ENCODE peak calls at places on chromosomes 13 and 19, in six cellular contexts. L is GM23338, D is hepatocyte, O is PC-3, B is GM23248, T is HCT116. N is an unnamed sample. For H3K9me2, the result is how much of the 10 kb centered on the place peaks cover.

GRCh38 chr13:37788346-37788745 is 81.2 kb downstream of the TRPC4 start:
- DNase-seq in L (no peak), D (no peak), O (no peak), B (no peak), T (no peak), N (no peak)

GRCh38 chr19:56177564-56178243 is 1.9 kb downstream of the GALP start:
- DNase-seq in L (no peak), D (no peak), O (no peak), B (no peak), T (no peak), N (no peak)

GRCh38 chr19:6744381-6745288 is 5.2 kb downstream of the TRIP10 start:
- DNase-seq in L (no peak), D (peak), O (peak), B (peak), T (no peak), N (no peak)

GRCh38 chr19:34034318-34034846 is 137.9 kb upstream of the LSM14A start:
- DNase-seq in L (no peak), D (no peak), O (peak), B (no peak), T (no peak), N (no peak)

GRCh38 chr13:114127473-114128347 is 4.7 kb downstream of the RASA3 start:
- DNase-seq in L (no peak), D (no peak), O (no peak), B (no peak), T (no peak), N (no peak)

GRCh38 chr13:20716951-20717350 is 13.5 kb downstream of the IL17D start:
- DNase-seq in L (peak), D (no peak), O (no peak), B (no peak), T (no peak), N (no peak)

GRCh38 chr19:46759817-46760333 is 13.6 kb upstream of the STRN4 start:
- DNase-seq in L (peak), D (no peak), O (no peak), B (peak), T (no peak), N (no peak)

GRCh38 chr13:108496364-108497215 is 132.8 kb upstream of the MYO16 start:
- DNase-seq in L (peak), D (peak), O (no peak), B (no peak), T (no peak), N (no peak)

GRCh38 chr19:50485284-50485955 is 8.8 kb upstream of the GARIN5A start:
- DNase-seq in L (no peak), D (no peak), O (no peak), B (no peak), T (no peak), N (no peak)

GRCh38 chr19:737591-738093 is 13.3 kb upstream of the MISP start:
- DNase-seq in L (peak), D (peak), O (peak), B (peak), T (no peak), N (peak)

GRCh38 chr13:42001580-42001979 is 40.7 kb upstream of the VWA8 start:
- DNase-seq in L (peak), D (peak), O (peak), B (peak), T (no peak), N (no peak)

GRCh38 chr13:113258655-113259054 is 38.4 kb upstream of the LAMP1 start:
- DNase-seq in L (no peak), D (no peak), O (no peak), B (no peak), T (no peak), N (no peak)

GRCh38 chr19:6617374-6617773 is 26.4 kb upstream of the CD70 start:
- DNase-seq in L (no peak), D (no peak), O (no peak), B (no peak), T (no peak), N (no peak)

GRCh38 chr19:18795540-18795939 is 4.4 kb upstream of the COMP start:
- DNase-seq in L (peak), D (peak), O (no peak), B (peak), T (no peak), N (no peak)

GRCh38 chr19:23286477-23286876 is 36.3 kb upstream of the ZNF724 start:
- DNase-seq in L (peak), D (no peak), O (no peak), B (no peak), T (no peak), N (no peak)

GRCh38 chr19:4009990-4010807 is 2.7 kb downstream of the PIAS4 start:
- DNase-seq in L (no peak), D (peak), O (no peak), B (peak), T (no peak), N (no peak)

GRCh38 chr13:45055198-45055901 is 65.0 kb upstream of the GTF2F2 start:
- DNase-seq in L (no peak), D (peak), O (peak), B (peak), T (peak), N (no peak)

GRCh38 chr13:88932950-88933349 is 1261.8 kb downstream of the SLITRK5 start:
- DNase-seq in L (no peak), D (no peak), O (no peak), B (no peak), T (no peak), N (peak)

GRCh38 chr19:45162464-45163143 is 1.8 kb upstream of the NKPD1 start:
- DNase-seq in L (no peak), D (no peak), O (no peak), B (no peak), T (no peak), N (no peak)

GRCh38 chr13:76737526-76737925 is 148.7 kb downstream of the KCTD12 start:
- DNase-seq in L (no peak), D (no peak), O (no peak), B (no peak), T (no peak), N (no peak)

GRCh38 chr19:6185825-6186193 is 50.3 kb downstream of the ACSBG2 start:
- DNase-seq in L (no peak), D (no peak), O (no peak), B (no peak), T (no peak), N (no peak)

GRCh38 chr13:92547256-92547655 is 679.4 kb upstream of the GPC6 start:
- DNase-seq in L (no peak), D (no peak), O (peak), B (no peak), T (no peak), N (no peak)

GRCh38 chr13:64130170-64130569 is 2714.5 kb upstream of the PCDH20 start:
- DNase-seq in L (no peak), D (no peak), O (no peak), B (no peak), T (no peak), N (no peak)

GRCh38 chr13:66665991-66666390 is 564.1 kb downstream of the PCDH9 start:
- DNase-seq in L (peak), D (peak), O (peak), B (peak), T (no peak), N (no peak)

GRCh38 chr19:18607222-18608101 is 863 bp upstream of the CRLF1 start:
- DNase-seq in L (peak), D (no peak), O (no peak), B (peak), T (no peak), N (no peak)

GRCh38 chr13:38670627-38671026 is 16.2 kb upstream of the FREM2 start:
- DNase-seq in L (no peak), D (no peak), O (no peak), B (peak), T (no peak), N (no peak)

GRCh38 chr19:29371766-29372415 is 153.9 kb upstream of the VSTM2B start:
- DNase-seq in L (no peak), D (no peak), O (no peak), B (no peak), T (no peak), N (no peak)

GRCh38 chr19:17243854-17244617 is 1.7 kb downstream of the NR2F6 start:
- DNase-seq in L (peak), D (peak), O (peak), B (peak), T (no peak), N (no peak)

GRCh38 chr13:66994097-66994496 is 236.0 kb downstream of the PCDH9 start:
- DNase-seq in L (peak), D (peak), O (no peak), B (peak), T (no peak), N (peak)

GRCh38 chr13:113161433-113161832 is 3.0 kb downstream of the PROZ start:
- DNase-seq in L (no peak), D (no peak), O (no peak), B (no peak), T (no peak), N (no peak)

GRCh38 chr19:6503407-6504201 is 1.5 kb upstream of the TUBB4A start:
- DNase-seq in L (no peak), D (no peak), O (no peak), B (no peak), T (no peak), N (no peak)

GRCh38 chr19:55451522-55452380 is 8.7 kb upstream of the SHISA7 start:
- DNase-seq in L (no peak), D (no peak), O (no peak), B (peak), T (no peak), N (no peak)

GRCh38 chr13:113794086-113794485 is 35.1 kb downstream of the TMEM255B start:
- DNase-seq in L (no peak), D (no peak), O (no peak), B (no peak), T (no peak), N (no peak)

GRCh38 chr13:36997716-36998427 is 1.3 kb downstream of the ALG5 start:
- DNase-seq in L (no peak), D (no peak), O (no peak), B (peak), T (no peak), N (no peak)

DNA sequence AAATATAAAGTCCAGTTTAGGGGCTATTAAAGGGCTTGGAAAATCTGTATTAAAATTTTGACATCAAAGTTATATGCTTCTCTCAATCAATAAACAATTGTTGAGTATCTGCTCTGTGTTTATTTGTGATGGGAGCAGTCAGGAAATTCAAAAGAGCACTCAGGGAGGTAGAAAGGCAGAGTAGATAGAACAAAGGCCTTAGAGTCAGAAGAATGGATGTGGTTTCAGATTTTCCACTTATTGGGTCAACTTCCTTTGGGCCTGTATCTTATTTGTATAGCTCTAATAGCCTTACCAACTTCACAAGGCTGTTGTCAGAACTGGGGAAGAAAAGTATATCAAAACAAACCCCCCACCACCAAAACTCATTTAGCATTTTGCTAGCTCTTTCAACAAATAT is 302.6 kb downstream of the SPRY2 start:
- DNase-seq in L (no peak), D (no peak), O (no peak), B (no peak), T (no peak), N (no peak)
- TF ChIP-seq EZH2phosphoT487 in L (no peak), D (no peak), O (no peak), B (no peak), T (no peak), N (no peak)

DNA sequence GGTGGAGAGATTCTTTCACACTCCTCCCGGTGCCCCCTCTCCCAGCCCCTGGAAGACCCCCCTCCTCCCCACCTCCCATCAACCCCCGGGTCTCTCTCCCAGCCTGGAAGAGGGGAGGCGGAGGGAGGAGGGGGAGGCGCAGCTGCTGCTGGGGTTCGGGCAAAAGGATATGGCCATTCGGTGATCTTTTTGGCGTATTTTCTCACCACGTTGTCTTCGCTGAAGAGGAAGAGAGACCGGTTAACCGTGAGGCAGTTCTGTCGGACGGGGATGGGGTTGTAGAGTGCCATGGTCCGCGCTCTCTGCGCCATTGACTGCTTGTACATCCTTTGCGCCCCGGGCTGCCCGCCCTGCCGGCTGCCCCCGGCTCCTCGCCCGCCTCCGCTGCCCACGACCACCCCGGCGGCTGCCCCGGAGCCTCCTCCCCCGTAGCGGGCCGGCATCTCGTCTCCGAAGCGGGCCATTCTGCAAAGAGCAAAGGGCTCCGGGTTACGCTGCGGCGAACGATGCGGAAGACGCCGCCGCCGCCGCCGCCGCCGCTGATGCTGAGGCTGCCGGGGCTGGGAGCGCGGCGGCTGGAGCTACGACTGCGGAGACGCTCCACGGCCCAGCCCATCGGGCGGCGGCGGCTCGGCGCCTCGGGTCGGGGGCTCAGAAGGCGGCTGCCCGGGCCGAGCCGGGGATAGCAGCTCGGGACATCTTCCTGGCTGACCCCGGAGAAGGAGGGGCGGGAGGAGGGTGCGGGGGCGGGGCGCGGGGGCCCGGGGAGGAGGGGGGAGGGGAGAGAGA is at the start of gene CACNA1A:
- DNase-seq in L (peak), D (peak), O (no peak), B (peak), T (no peak), N (no peak)
- TF ChIP-seq EZH2 in L (no peak), D (peak), O (peak), B (no peak), T (no peak), N (no peak)

DNA sequence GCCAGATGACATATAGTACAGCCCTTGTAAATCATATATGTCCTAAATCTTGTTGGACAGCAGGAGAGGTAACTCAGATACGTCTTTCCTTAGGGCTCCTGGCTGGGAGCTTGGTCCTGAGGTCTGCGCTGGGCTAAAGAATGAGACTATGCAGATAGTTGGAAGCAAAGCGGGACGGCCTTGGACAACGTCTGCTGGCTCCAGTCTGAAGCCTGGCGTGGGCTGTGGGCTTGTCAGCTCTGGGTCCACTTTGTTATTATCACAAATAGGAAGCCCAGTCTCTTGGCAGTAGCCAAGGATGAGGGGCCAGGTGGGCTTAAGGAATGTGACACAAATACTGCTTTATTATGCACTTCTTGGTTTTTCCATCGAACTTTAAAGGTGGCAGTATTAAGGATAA is 376.9 kb downstream of the DLEU7 start:
- DNase-seq in L (no peak), D (no peak), O (no peak), B (no peak), T (no peak), N (no peak)
- H3K9me2 ChIP-seq in L (under half), D (under half), O (under half), B (under half), T (under half), N (under half)

GRCh38 chr13:49371943-49372636 is 71.8 kb downstream of the CAB39L start:
- DNase-seq in L (no peak), D (no peak), O (peak), B (no peak), T (no peak), N (no peak)

GRCh38 chr13:49374585-49375290 is 69.1 kb downstream of the CAB39L start:
- DNase-seq in L (no peak), D (no peak), O (peak), B (peak), T (no peak), N (no peak)

GRCh38 chr13:49376121-49376520 is 67.7 kb downstream of the CAB39L start:
- DNase-seq in L (no peak), D (no peak), O (no peak), B (no peak), T (no peak), N (no peak)

GRCh38 chr13:49370390-49370789 is 73.5 kb downstream of the CAB39L start:
- DNase-seq in L (no peak), D (no peak), O (no peak), B (no peak), T (no peak), N (no peak)

GRCh38 chr13:49373699-49374098 is 70.2 kb downstream of the CAB39L start:
- DNase-seq in L (no peak), D (no peak), O (no peak), B (peak), T (no peak), N (no peak)
- TF ChIP-seq EZH2phosphoT487 in L (no peak), D (no peak), O (no peak), B (no peak), T (no peak), N (no peak)

DNA sequence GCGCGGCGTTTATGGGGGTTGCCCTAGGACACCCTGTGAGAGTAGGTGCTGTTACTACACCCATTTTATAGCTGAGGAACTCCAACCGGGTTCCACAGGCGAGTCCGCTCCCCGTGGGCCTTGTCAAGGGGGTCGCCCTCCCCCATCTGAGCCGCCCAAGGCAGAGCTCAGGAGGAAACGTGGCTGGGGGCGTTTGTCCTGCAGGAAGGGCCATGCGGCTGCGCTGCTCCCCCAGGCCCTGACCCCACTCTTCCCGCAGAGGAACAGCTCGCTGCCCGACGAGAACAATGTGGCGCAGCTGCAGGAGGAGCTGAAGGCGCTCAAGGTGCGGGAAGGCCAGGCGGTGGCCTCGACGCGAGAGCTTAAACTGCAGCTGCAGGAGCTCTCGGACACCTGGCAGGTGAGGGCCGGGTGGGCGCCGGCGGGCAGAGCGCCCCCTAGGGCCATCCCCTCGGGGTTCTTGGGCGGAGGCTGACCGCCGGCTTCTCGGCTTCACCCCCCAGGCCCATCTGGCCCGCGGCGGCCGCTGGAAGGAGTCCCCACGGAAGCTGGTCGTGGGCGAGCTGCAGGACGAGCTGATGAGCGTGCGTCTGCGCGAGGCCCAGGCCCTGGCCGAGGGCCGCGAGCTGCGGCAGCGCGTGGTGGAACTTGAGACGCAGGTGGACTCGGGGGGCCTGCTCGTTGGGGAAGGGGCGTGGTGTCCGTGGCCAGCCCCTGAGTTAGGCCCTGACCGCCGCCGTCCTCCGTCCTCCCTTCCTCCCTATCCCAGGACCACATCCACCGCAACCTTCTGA is 12.4 kb downstream of the PRR36 start:
- DNase-seq in L (peak), D (no peak), O (no peak), B (no peak), T (no peak), N (no peak)
- TF ChIP-seq EZH2 in L (no peak), D (no peak), O (no peak), B (no peak), T (no peak), N (no peak)

DNA sequence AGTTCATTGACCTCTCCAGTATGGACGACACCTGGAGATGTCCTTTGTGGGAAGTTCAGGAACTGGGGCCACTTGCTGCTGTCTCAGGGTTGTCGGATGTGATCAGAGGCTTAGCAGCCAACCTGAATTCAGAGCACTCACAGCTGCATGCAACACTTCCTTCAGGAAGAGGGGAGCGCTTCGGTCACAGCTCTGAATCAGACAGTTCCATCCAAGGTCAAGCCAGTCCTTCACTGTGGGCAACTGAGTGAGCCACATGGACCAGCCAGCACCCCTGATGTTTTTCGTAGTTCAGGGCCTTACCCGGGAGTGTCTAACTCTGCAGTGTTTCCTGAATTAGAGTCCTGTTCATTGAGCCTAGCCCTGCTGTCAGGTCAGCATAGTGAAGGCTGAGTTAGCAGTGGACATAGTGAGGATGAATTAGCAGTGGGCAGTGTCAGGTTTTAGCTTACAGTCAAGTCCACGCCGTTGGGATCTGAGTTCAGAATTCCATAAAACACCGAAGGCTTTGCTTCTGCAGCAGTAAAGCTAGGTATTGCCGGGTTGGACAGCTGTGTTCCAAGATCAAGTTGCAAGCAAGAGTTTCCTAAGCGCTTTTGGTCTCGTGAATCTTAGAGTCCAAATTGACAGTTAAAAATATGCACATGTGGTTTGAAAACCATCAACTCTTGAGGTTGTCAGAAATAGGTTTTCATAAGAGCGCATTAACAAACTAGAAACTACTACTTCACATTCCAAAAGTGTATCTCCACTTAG is 5.1 kb downstream of the ZNF555 start:
- DNase-seq in L (no peak), D (no peak), O (no peak), B (no peak), T (no peak), N (no peak)
- H3K9me2 ChIP-seq in L (under half), D (under half), O (under half), B (under half), T (under half), N (under half)

GRCh38 chr13:111513766-111514611 is 193.5 kb downstream of the TEX29 start:
- DNase-seq in L (no peak), D (no peak), O (no peak), B (no peak), T (no peak), N (no peak)
- TF ChIP-seq EZH2phosphoT487 in L (no peak), D (no peak), O (no peak), B (no peak), T (no peak), N (no peak)

GRCh38 chr19:41353466-41354342 is at the start of gene TGFB1:
- DNase-seq in L (peak), D (peak), O (peak), B (peak), T (peak), N (peak)
- TF ChIP-seq EZH2 in L (no peak), D (no peak), O (no peak), B (no peak), T (no peak), N (no peak)

GRCh38 chr13:33367186-33367895 is 81.8 kb upstream of the STARD13 start:
- DNase-seq in L (no peak), D (no peak), O (no peak), B (peak), T (no peak), N (no peak)
- H3K9me2 ChIP-seq in L (under half), D (under half), O (under half), B (under half), T (under half), N (under half)